ENCODE peak calls at places on chromosomes 3 and 15, in eight cellular contexts. D is ovary, J is suprapubic skin, P is A549, S is stomach, L is sigmoid colon, A is transverse colon, E is tibial nerve. I is an unnamed sample.

GRCh38 chr3:53715815-53716483 is 130.3 kb downstream of the CHDH start:
- DNase-seq in A (no peak), E (no peak), L (no peak), P (no peak), D (no peak), J (no peak), S (peak; percentile 13), I (no peak)

GRCh38 chr3:173395412-173396181 is 1.9 kb upstream of the NLGN1 start:
- DNase-seq in D (peak; percentile 85), P (peak; percentile 24), A (peak; percentile 75), J (peak; percentile 91), E (peak; percentile 79), L (peak; percentile 95), S (peak; percentile 78), I (peak; percentile 95)

GRCh38 chr3:175059788-175060187 is 200.7 kb downstream of the NAALADL2 start:
- DNase-seq in D (no peak), P (no peak), E (no peak), J (no peak), S (no peak), A (no peak), L (no peak), I (no peak)

GRCh38 chr15:74624020-74624602 is 8.5 kb downstream of the CLK3 start:
- DNase-seq in A (no peak), P (no peak), J (no peak), S (no peak), E (no peak), D (no peak), L (no peak), I (no peak)

GRCh38 chr3:110743984-110744383 is 327.6 kb upstream of the NECTIN3 start:
- DNase-seq in J (no peak), S (no peak), D (no peak), A (no peak), E (no peak), L (no peak), P (no peak), I (no peak)

GRCh38 chr3:129616291-129616690 is 9.8 kb upstream of the PLXND1 start:
- DNase-seq in A (no peak), P (no peak), E (no peak), J (peak; percentile 77), L (peak; percentile 65), D (no peak), S (no peak), I (no peak)

GRCh38 chr3:45647148-45647619 is 42.0 kb upstream of the SACM1L start:
- DNase-seq in L (no peak), P (peak; percentile 91), D (no peak), A (no peak), S (no peak), E (peak; percentile 45), J (no peak), I (no peak)

GRCh38 chr3:122969585-122970453 is 57.7 kb downstream of the SEMA5B start:
- DNase-seq in S (no peak), J (no peak), L (no peak), A (no peak), P (no peak), D (no peak), E (peak; percentile 51), I (no peak)

GRCh38 chr15:42375252-42375651 is 16.0 kb downstream of the CAPN3 start:
- DNase-seq in S (no peak), E (no peak), P (no peak), A (no peak), L (no peak), D (no peak), J (no peak), I (no peak)

GRCh38 chr3:165641569-165642310 is 195.5 kb downstream of the BCHE start:
- DNase-seq in P (no peak), D (no peak), L (no peak), J (no peak), S (no peak), A (no peak), E (no peak), I (no peak)

GRCh38 chr3:23805881-23806321 is at the start of gene UBE2E1:
- DNase-seq in E (peak; percentile 69), A (peak; percentile 76), S (peak; percentile 73), D (peak; percentile 78), L (peak; percentile 87), J (peak; percentile 80), P (peak; percentile 72), I (no peak)

GRCh38 chr3:123070471-123070870 is 3.6 kb downstream of the PDIA5 start:
- DNase-seq in J (no peak), A (no peak), D (no peak), P (no peak), S (no peak), L (no peak), E (no peak), I (no peak)

DNA sequence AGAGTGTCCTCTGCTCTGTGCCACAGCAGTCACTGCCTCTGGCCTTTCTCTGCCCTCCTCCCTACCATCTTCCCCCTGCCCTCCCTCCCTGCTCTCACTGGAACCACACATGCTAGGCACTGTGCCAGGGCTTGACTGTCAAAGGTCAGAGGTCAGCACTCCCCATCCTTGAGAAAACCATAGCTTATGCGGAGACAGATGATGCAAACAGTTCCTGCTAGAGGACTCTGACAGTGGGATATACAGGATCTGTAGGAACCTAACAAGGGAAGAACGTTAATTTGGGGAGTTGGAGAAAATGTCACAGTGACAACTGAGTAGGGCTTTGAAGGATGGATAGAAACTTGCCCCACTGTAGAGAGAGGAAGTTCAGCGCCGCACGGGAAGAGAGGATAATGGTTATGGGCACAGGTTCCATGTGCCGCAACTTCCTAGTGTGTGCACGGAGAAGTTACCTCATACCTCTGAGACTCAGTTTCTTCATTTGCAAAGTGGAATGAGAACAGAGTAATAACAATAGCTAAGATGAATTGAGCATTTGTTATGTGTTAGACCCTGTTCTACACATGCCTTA is 29.3 kb upstream of the XYLB start:
- DNase-seq in P (no peak), L (no peak), S (no peak), D (no peak), A (no peak), E (no peak), J (no peak), I (no peak)
- TF ChIP-seq EP300 in P (no peak), L (no peak), S (no peak), D (no peak), A (no peak), E (no peak), J (no peak), I (no peak)

DNA sequence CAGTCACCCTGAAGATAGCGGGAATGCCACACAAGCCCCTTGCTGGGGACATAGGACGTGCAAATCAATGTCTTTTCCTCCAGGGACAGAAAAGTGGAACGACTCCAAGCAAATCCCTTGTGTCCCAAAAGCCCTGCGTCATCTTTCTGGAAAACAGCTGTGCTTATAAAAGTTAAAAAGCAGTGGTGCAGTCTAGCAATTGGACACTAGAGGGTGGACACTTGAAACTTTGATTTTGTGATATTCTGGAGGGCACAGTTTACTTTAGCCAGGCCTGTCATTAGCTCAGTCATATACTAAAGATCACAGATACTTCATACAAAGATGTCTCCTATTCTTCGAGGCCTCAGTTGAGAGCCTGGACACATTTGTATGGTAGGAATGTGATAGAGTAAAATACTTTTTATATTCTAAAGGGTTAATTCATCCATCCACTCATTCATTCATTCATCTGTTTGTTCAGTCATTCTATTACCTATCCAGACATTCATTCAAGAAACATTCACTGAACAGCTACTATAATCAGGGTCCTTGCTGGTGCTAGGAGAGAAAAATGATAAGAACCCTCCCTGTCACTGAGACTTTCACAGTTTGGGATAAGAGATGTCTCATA is 63.8 kb upstream of the ANKRD34C start:
- DNase-seq in S (no peak), P (peak; percentile 40), E (no peak), L (no peak), A (no peak), D (no peak), J (no peak), I (no peak)
- TF ChIP-seq EP300 in S (no peak), P (no peak), E (no peak), L (no peak), A (no peak), D (no peak), J (no peak), I (no peak)

DNA sequence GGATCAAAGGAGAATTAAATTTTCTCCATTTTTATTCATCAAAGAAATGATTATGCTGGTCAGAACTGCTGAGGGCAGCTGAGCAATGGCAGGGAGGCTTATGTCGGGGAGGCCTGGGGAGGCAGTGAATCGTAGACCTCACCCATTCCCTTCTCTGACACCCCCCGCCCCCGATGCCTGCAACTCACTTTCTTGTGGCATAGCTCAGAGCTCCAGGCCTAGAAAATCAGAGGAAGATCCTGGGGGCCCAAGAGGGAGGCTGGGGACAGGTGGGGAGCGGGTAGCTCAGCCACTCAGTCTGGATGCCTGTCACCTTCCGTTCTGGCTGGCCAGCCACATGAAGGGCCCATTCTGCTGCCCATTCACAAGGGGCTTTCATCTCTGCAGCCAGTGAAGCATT is 1.1 kb upstream of the DNAH1 start:
- DNase-seq in S (no peak), P (no peak), E (no peak), A (no peak), L (no peak), D (no peak), J (no peak), I (no peak)
- TF ChIP-seq EP300 in S (no peak), P (no peak), E (no peak), A (no peak), L (no peak), D (no peak), J (no peak), I (no peak)

GRCh38 chr3:49649576-49649975 is 24.6 kb upstream of the APEH start:
- DNase-seq in P (no peak), D (no peak), S (no peak), J (no peak), E (no peak), A (no peak), L (no peak), I (no peak)

GRCh38 chr3:49646236-49646635 is 27.9 kb upstream of the APEH start:
- DNase-seq in P (no peak), S (no peak), E (no peak), D (no peak), L (no peak), A (no peak), J (no peak), I (no peak)

GRCh38 chr3:49648354-49649057 is 25.6 kb upstream of the APEH start:
- DNase-seq in P (no peak), E (no peak), S (no peak), D (no peak), L (no peak), J (no peak), A (no peak), I (no peak)

GRCh38 chr3:49650177-49650576 is 24.0 kb upstream of the APEH start:
- DNase-seq in L (no peak), E (no peak), S (no peak), J (no peak), D (no peak), A (no peak), P (no peak), I (no peak)

GRCh38 chr3:49647741-49648140 is 26.4 kb upstream of the APEH start:
- DNase-seq in E (no peak), P (no peak), J (no peak), A (no peak), D (no peak), L (no peak), S (no peak), I (no peak)
- TF ChIP-seq EP300 in E (no peak), P (no peak), J (no peak), A (no peak), D (no peak), L (no peak), S (no peak), I (no peak)

DNA sequence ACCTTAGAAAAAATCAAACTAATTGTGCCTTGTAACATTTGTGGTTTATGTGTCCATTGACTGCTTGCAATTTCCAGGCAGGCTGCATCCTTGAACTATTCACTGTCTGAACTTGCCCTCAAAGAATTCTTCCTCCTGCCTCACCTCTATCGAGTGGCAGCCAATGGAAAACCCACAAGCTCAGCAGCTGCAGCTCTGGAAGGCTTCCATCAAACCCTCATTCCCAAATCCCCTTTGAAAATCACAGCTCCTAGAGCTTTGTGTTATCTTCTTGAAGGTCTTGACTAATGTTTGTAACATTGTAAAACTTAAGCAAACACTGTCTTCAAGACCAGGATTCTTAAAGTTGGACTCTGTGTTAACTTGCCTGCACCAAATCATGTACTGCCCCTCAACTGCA is 81.1 kb downstream of the FILIP1L start:
- DNase-seq in J (no peak), D (peak; percentile 77), P (peak; percentile 37), L (no peak), S (no peak), E (no peak), A (no peak), I (no peak)
- TF ChIP-seq EP300 in J (no peak), D (no peak), P (no peak), L (no peak), S (no peak), E (no peak), A (no peak), I (no peak)

I was measured in esophagus muscularis mucosa.